ENCODE peak calls at places on chromosomes 3 and 15, in four cellular contexts. C is pancreas, L is substantia nigra, N is memory B cell. X is an unnamed sample.

GRCh38 chr3:196886175-196886574 is 18.5 kb downstream of the SENP5 start:
- DNase-seq in C (no peak), N (no peak), L (no peak), X (no peak)

GRCh38 chr3:10732292-10732691 is 83.7 kb upstream of the SLC6A11 start:
- DNase-seq in N (no peak), C (no peak), L (no peak), X (no peak)

GRCh38 chr3:186097663-186098451 is 11.0 kb downstream of the ETV5 start:
- DNase-seq in N (no peak), C (peak), L (peak), X (no peak)

GRCh38 chr3:64676831-64677230 is 11.0 kb downstream of the ADAMTS9 start:
- DNase-seq in N (no peak), C (no peak), L (no peak), X (no peak)

GRCh38 chr3:167318996-167319615 is 61.0 kb downstream of the ZBBX start:
- DNase-seq in N (no peak), C (no peak), L (no peak), X (no peak)

GRCh38 chr3:178120367-178120766 is 415.9 kb upstream of the KCNMB2 start:
- DNase-seq in C (no peak), N (no peak), L (no peak), X (no peak)

GRCh38 chr15:57667171-57667924 is 39.2 kb upstream of the POLR2M start:
- DNase-seq in C (no peak), L (no peak), N (no peak), X (no peak)

GRCh38 chr15:29698030-29698701 is 124.1 kb downstream of the TJP1 start:
- DNase-seq in L (no peak), N (no peak), C (no peak), X (no peak)

GRCh38 chr15:66187271-66187670 is 66.3 kb downstream of the MEGF11 start:
- DNase-seq in N (no peak), C (no peak), L (no peak), X (no peak)

GRCh38 chr3:171916888-171917287 is 73.7 kb downstream of the TMEM212 start:
- DNase-seq in C (no peak), L (no peak), N (no peak), X (no peak)

GRCh38 chr15:95872366-95872771 is 458.1 kb upstream of the NR2F2 start:
- DNase-seq in N (no peak), C (no peak), L (no peak), X (no peak)

GRCh38 chr3:171528102-171528501 is 67.9 kb upstream of the TNIK start:
- DNase-seq in N (no peak), L (no peak), C (no peak), X (no peak)

GRCh38 chr3:122513386-122514122 is 1.2 kb downstream of the KPNA1 start:
- DNase-seq in N (no peak), C (no peak), L (no peak), X (no peak)

GRCh38 chr15:78177447-78177873 is 28.3 kb downstream of the IDH3A start:
- DNase-seq in N (no peak), C (no peak), L (peak), X (no peak)

GRCh38 chr15:93091465-93091864 is 2.5 kb upstream of the RGMA start:
- DNase-seq in C (no peak), L (no peak), N (no peak), X (no peak)

GRCh38 chr3:195896361-195897080 is 11.8 kb downstream of the TNK2 start:
- DNase-seq in C (peak), L (no peak), N (no peak), X (peak)

GRCh38 chr15:64623347-64624024 is 151.9 kb downstream of the RBPMS2 start:
- DNase-seq in C (no peak), L (no peak), N (no peak), X (no peak)

GRCh38 chr15:96160800-96161199 is 169.7 kb upstream of the NR2F2 start:
- DNase-seq in C (no peak), N (no peak), L (no peak), X (no peak)

GRCh38 chr3:184154909-184155643 is at the start of gene DVL3:
- DNase-seq in L (peak), N (peak), C (peak), X (no peak)

GRCh38 chr3:181316481-181316880 is 326.9 kb upstream of the DNAJC19 start:
- DNase-seq in N (no peak), C (no peak), L (no peak), X (no peak)

GRCh38 chr3:151379083-151379734 is 5.3 kb downstream of the P2RY12 start:
- DNase-seq in C (no peak), N (peak), L (no peak), X (no peak)

GRCh38 chr3:130969621-130970020 is 57.0 kb downstream of the ASTE1 start:
- DNase-seq in C (no peak), L (no peak), N (no peak), X (no peak)

GRCh38 chr15:97009036-97009555 is 678.6 kb downstream of the NR2F2 start:
- DNase-seq in N (no peak), C (no peak), L (no peak), X (no peak)

GRCh38 chr3:82087958-82088357 is 326.5 kb upstream of the GBE1 start:
- DNase-seq in N (no peak), L (no peak), C (no peak), X (no peak)

GRCh38 chr15:35746121-35746520 is 200.2 kb upstream of the DPH6 start:
- DNase-seq in N (no peak), C (no peak), L (no peak), X (no peak)

GRCh38 chr3:110598847-110599490 is 472.6 kb upstream of the NECTIN3 start:
- DNase-seq in L (no peak), C (no peak), N (no peak), X (no peak)

GRCh38 chr3:12897537-12898289 is 56.3 kb upstream of the RPL32 start:
- DNase-seq in L (no peak), C (no peak), N (no peak), X (peak)

GRCh38 chr3:194328080-194328571 is 23.0 kb downstream of the CPN2 start:
- DNase-seq in N (no peak), L (no peak), C (no peak), X (no peak)

GRCh38 chr15:52699457-52699856 is 20.3 kb upstream of the ATOSA start:
- DNase-seq in N (no peak), L (no peak), C (no peak), X (no peak)

GRCh38 chr3:33256249-33256648 is 21.0 kb upstream of the FBXL2 start:
- DNase-seq in C (no peak), N (no peak), L (no peak), X (no peak)

GRCh38 chr3:46469680-46470357 is 5.1 kb upstream of the LTF start:
- DNase-seq in N (no peak), L (no peak), C (no peak), X (peak)

GRCh38 chr3:38411591-38411990 is 42.1 kb upstream of the ACVR2B start:
- DNase-seq in C (no peak), N (no peak), L (no peak), X (no peak)

GRCh38 chr3:159026510-159026909 is 224.7 kb downstream of the MFSD1 start:
- DNase-seq in L (no peak), N (no peak), C (no peak), X (no peak)

GRCh38 chr15:39685999-39686613 is 96.5 kb downstream of the FSIP1 start:
- DNase-seq in N (no peak), C (no peak), L (no peak), X (no peak)

GRCh38 chr3:169215461-169215860 is 448.1 kb downstream of the MECOM start:
- DNase-seq in N (no peak), C (no peak), L (no peak), X (no peak)

X was measured in chondrocyte.